ENCODE peak calls at places on chromosome 7, in nine cellular contexts. One of them, this sample, is unnamed.

GRCh38 chr7:3732395-3732794 is 431.3 kb downstream of the SDK1 start:
- DNase-seq in lower leg skin: no peak
- DNase-seq in AG09309: no peak
- DNase-seq in pancreas: no peak
- DNase-seq in A549: no peak
- DNase-seq in endodermal cell: no peak
- DNase-seq in adrenal gland: no peak
- DNase-seq in BE2C: no peak
- DNase-seq in LNCaP clone FGC: no peak
- DNase-seq in this sample: no peak

GRCh38 chr7:88490161-88490560 is 183.5 kb upstream of the STEAP4 start:
- DNase-seq in endodermal cell: no peak
- DNase-seq in LNCaP clone FGC: no peak
- DNase-seq in A549: no peak
- DNase-seq in adrenal gland: no peak
- DNase-seq in BE2C: no peak
- DNase-seq in pancreas: no peak
- DNase-seq in AG09309: no peak
- DNase-seq in lower leg skin: no peak
- DNase-seq in this sample: no peak

GRCh38 chr7:28942158-28942557 is 16.0 kb downstream of the TRIL start:
- DNase-seq in BE2C: no peak
- DNase-seq in endodermal cell: no peak
- DNase-seq in AG09309: no peak
- DNase-seq in A549: no peak
- DNase-seq in LNCaP clone FGC: no peak
- DNase-seq in pancreas: no peak
- DNase-seq in lower leg skin: no peak
- DNase-seq in adrenal gland: no peak
- DNase-seq in this sample: no peak

GRCh38 chr7:44377681-44378421 is 52.5 kb upstream of the CAMK2B start:
- DNase-seq in AG09309: no peak
- DNase-seq in lower leg skin: no peak
- DNase-seq in adrenal gland: no peak
- DNase-seq in BE2C: no peak
- DNase-seq in pancreas: no peak
- DNase-seq in LNCaP clone FGC: no peak
- DNase-seq in endodermal cell: peak
- DNase-seq in A549: no peak
- DNase-seq in this sample: no peak

GRCh38 chr7:155738652-155739537 is 73.4 kb downstream of the SHH start:
- DNase-seq in adrenal gland: peak
- DNase-seq in pancreas: peak
- DNase-seq in endodermal cell: peak
- DNase-seq in lower leg skin: peak
- DNase-seq in LNCaP clone FGC: peak
- DNase-seq in A549: peak
- DNase-seq in BE2C: peak
- DNase-seq in AG09309: peak
- DNase-seq in this sample: peak

GRCh38 chr7:119270045-119270464 is 1002.9 kb upstream of the KCND2 start:
- DNase-seq in lower leg skin: peak
- DNase-seq in A549: peak
- DNase-seq in endodermal cell: peak
- DNase-seq in AG09309: no peak
- DNase-seq in adrenal gland: peak
- DNase-seq in BE2C: peak
- DNase-seq in LNCaP clone FGC: peak
- DNase-seq in pancreas: peak
- DNase-seq in this sample: peak

GRCh38 chr7:102415685-102416225 is 17.6 kb upstream of the ORAI2 start:
- DNase-seq in BE2C: no peak
- DNase-seq in LNCaP clone FGC: peak
- DNase-seq in adrenal gland: peak
- DNase-seq in endodermal cell: no peak
- DNase-seq in lower leg skin: no peak
- DNase-seq in AG09309: no peak
- DNase-seq in A549: no peak
- DNase-seq in pancreas: no peak
- DNase-seq in this sample: no peak

GRCh38 chr7:126856691-126857291 is 395.9 kb downstream of the GRM8 start:
- DNase-seq in BE2C: no peak
- DNase-seq in adrenal gland: no peak
- DNase-seq in endodermal cell: no peak
- DNase-seq in AG09309: no peak
- DNase-seq in LNCaP clone FGC: no peak
- DNase-seq in lower leg skin: no peak
- DNase-seq in A549: no peak
- DNase-seq in pancreas: no peak
- DNase-seq in this sample: no peak

GRCh38 chr7:155358066-155358947 is 60.6 kb downstream of the INSIG1 start:
- DNase-seq in A549: no peak
- DNase-seq in LNCaP clone FGC: no peak
- DNase-seq in pancreas: no peak
- DNase-seq in endodermal cell: peak
- DNase-seq in lower leg skin: no peak
- DNase-seq in adrenal gland: no peak
- DNase-seq in AG09309: no peak
- DNase-seq in BE2C: peak
- DNase-seq in this sample: no peak

GRCh38 chr7:151456276-151456675 is 16.3 kb upstream of the CRYGN start:
- DNase-seq in lower leg skin: no peak
- DNase-seq in LNCaP clone FGC: no peak
- DNase-seq in BE2C: no peak
- DNase-seq in AG09309: no peak
- DNase-seq in endodermal cell: no peak
- DNase-seq in pancreas: no peak
- DNase-seq in adrenal gland: peak
- DNase-seq in A549: no peak
- DNase-seq in this sample: no peak

GRCh38 chr7:27972272-27972671 is 208.3 kb downstream of the JAZF1 start:
- DNase-seq in adrenal gland: no peak
- DNase-seq in lower leg skin: no peak
- DNase-seq in LNCaP clone FGC: no peak
- DNase-seq in AG09309: no peak
- DNase-seq in A549: no peak
- DNase-seq in BE2C: no peak
- DNase-seq in endodermal cell: no peak
- DNase-seq in pancreas: no peak
- DNase-seq in this sample: no peak

GRCh38 chr7:137668404-137668803 is 178.4 kb downstream of the DGKI start:
- DNase-seq in adrenal gland: no peak
- DNase-seq in BE2C: no peak
- DNase-seq in pancreas: no peak
- DNase-seq in A549: no peak
- DNase-seq in AG09309: no peak
- DNase-seq in endodermal cell: no peak
- DNase-seq in LNCaP clone FGC: no peak
- DNase-seq in lower leg skin: no peak
- DNase-seq in this sample: no peak

GRCh38 chr7:31004393-31004792 is 40.6 kb downstream of the GHRHR start:
- DNase-seq in A549: no peak
- DNase-seq in lower leg skin: no peak
- DNase-seq in BE2C: no peak
- DNase-seq in adrenal gland: no peak
- DNase-seq in endodermal cell: no peak
- DNase-seq in pancreas: no peak
- DNase-seq in LNCaP clone FGC: no peak
- DNase-seq in AG09309: no peak
- DNase-seq in this sample: no peak

GRCh38 chr7:47420117-47420780 is 161.7 kb downstream of the TNS3 start:
- DNase-seq in pancreas: no peak
- DNase-seq in lower leg skin: no peak
- DNase-seq in AG09309: no peak
- DNase-seq in endodermal cell: no peak
- DNase-seq in adrenal gland: peak
- DNase-seq in LNCaP clone FGC: no peak
- DNase-seq in BE2C: no peak
- DNase-seq in A549: no peak
- DNase-seq in this sample: no peak

GRCh38 chr7:111098011-111098925 is 7.3 kb downstream of the LRRN3 start:
- DNase-seq in endodermal cell: peak
- DNase-seq in BE2C: peak
- DNase-seq in LNCaP clone FGC: peak
- DNase-seq in AG09309: no peak
- DNase-seq in lower leg skin: no peak
- DNase-seq in A549: no peak
- DNase-seq in adrenal gland: peak
- DNase-seq in pancreas: no peak
- DNase-seq in this sample: peak

GRCh38 chr7:5455581-5456222 is 32.1 kb upstream of the TNRC18 start:
- DNase-seq in endodermal cell: no peak
- DNase-seq in adrenal gland: no peak
- DNase-seq in LNCaP clone FGC: no peak
- DNase-seq in lower leg skin: no peak
- DNase-seq in pancreas: no peak
- DNase-seq in A549: no peak
- DNase-seq in BE2C: no peak
- DNase-seq in AG09309: no peak
- DNase-seq in this sample: no peak

GRCh38 chr7:28296571-28297483 is 115.5 kb upstream of the CREB5 start:
- DNase-seq in endodermal cell: peak
- DNase-seq in AG09309: no peak
- DNase-seq in A549: peak
- DNase-seq in pancreas: no peak
- DNase-seq in LNCaP clone FGC: no peak
- DNase-seq in lower leg skin: no peak
- DNase-seq in adrenal gland: peak
- DNase-seq in BE2C: peak
- DNase-seq in this sample: peak

GRCh38 chr7:27764109-27764508 is 24.1 kb downstream of the TAX1BP1 start:
- DNase-seq in A549: no peak
- DNase-seq in LNCaP clone FGC: no peak
- DNase-seq in lower leg skin: no peak
- DNase-seq in BE2C: no peak
- DNase-seq in adrenal gland: no peak
- DNase-seq in pancreas: no peak
- DNase-seq in AG09309: no peak
- DNase-seq in endodermal cell: no peak
- DNase-seq in this sample: no peak

GRCh38 chr7:28102778-28103177 is 77.8 kb downstream of the JAZF1 start:
- DNase-seq in endodermal cell: no peak
- DNase-seq in A549: peak
- DNase-seq in lower leg skin: no peak
- DNase-seq in pancreas: no peak
- DNase-seq in adrenal gland: peak
- DNase-seq in LNCaP clone FGC: no peak
- DNase-seq in AG09309: no peak
- DNase-seq in BE2C: no peak
- DNase-seq in this sample: peak

DNA sequence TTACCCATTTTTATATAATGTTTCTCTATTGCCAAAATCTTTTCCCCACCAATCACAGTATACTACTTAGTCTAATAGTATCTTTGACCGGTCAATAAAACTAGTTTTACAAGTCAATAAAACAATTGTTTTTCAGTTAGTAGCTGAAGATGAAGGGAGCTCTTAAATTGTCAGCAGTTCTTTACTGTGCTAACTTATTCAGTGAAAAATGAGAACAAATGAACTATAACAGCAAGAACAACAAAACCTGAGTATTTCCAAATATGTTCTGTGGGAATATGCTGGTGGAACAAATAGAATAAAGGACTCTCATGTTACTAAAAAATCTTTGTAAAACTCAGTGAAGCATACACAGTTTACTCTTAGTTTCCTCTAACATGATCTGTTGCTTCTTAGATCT is 134.0 kb downstream of the SEMA3D start:
- DNase-seq in A549: no peak
- DNase-seq in pancreas: no peak
- DNase-seq in endodermal cell: no peak
- DNase-seq in AG09309: no peak
- DNase-seq in LNCaP clone FGC: no peak
- DNase-seq in BE2C: no peak
- DNase-seq in lower leg skin: no peak
- DNase-seq in adrenal gland: no peak
- DNase-seq in this sample: no peak
- H3K4me3 ChIP-seq in A549: no peak
- H3K4me3 ChIP-seq in pancreas: no peak
- H3K4me3 ChIP-seq in endodermal cell: no peak
- H3K4me3 ChIP-seq in AG09309: no peak
- H3K4me3 ChIP-seq in LNCaP clone FGC: no peak
- H3K4me3 ChIP-seq in BE2C: no peak
- H3K4me3 ChIP-seq in lower leg skin: no peak
- H3K4me3 ChIP-seq in adrenal gland: no peak
- H3K4me3 ChIP-seq in this sample: no peak

GRCh38 chr7:94039368-94040065 is 35.4 kb upstream of the BET1 start:
- DNase-seq in endodermal cell: no peak
- DNase-seq in LNCaP clone FGC: no peak
- DNase-seq in lower leg skin: no peak
- DNase-seq in BE2C: no peak
- DNase-seq in adrenal gland: no peak
- DNase-seq in AG09309: no peak
- DNase-seq in A549: no peak
- DNase-seq in pancreas: no peak
- DNase-seq in this sample: no peak
- TF ChIP-seq CTCF in endodermal cell: no peak
- TF ChIP-seq CTCF in LNCaP clone FGC: no peak
- TF ChIP-seq CTCF in lower leg skin: no peak
- TF ChIP-seq CTCF in BE2C: no peak
- TF ChIP-seq CTCF in adrenal gland: no peak
- TF ChIP-seq CTCF in AG09309: no peak
- TF ChIP-seq CTCF in A549: no peak
- TF ChIP-seq CTCF in pancreas: no peak
- TF ChIP-seq CTCF in this sample: no peak

DNA sequence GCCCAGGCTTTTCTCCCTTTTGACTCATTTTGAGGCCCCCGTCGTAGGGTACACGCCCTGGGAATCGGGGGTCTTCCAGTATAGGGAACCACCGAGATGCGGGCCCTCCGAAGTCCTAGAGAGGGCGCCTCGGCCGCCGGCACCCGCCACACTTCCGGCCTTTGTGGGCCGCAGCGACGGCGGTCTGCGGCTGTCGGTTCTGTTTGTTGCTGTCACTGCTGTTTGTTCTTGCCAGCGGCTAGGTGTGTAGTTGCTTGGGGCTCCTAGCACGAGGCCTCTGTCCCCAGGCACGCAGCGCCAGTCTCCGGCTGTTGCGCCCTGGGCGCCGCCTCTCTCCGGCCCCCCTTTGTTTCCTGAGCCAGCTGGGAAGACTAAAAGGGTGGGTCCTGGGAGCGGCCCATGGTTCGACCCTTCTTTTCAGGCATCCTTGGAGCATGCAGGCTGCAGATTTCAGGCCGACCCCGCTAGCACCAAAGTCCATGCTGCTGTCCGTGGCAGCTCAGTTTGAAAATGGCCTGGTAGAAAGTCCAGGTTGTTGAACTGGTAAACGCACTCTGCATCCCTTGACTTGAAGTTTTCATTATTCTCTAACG is 17.8 kb upstream of the ZKSCAN1 start:
- DNase-seq in lower leg skin: no peak
- DNase-seq in LNCaP clone FGC: no peak
- DNase-seq in pancreas: no peak
- DNase-seq in BE2C: peak
- DNase-seq in AG09309: no peak
- DNase-seq in A549: no peak
- DNase-seq in adrenal gland: no peak
- DNase-seq in endodermal cell: peak
- DNase-seq in this sample: peak
- H3K4me3 ChIP-seq in lower leg skin: no peak
- H3K4me3 ChIP-seq in LNCaP clone FGC: no peak
- H3K4me3 ChIP-seq in pancreas: no peak
- H3K4me3 ChIP-seq in BE2C: peak
- H3K4me3 ChIP-seq in AG09309: peak
- H3K4me3 ChIP-seq in A549: no peak
- H3K4me3 ChIP-seq in adrenal gland: peak
- H3K4me3 ChIP-seq in endodermal cell: no peak
- H3K4me3 ChIP-seq in this sample: peak

GRCh38 chr7:64599341-64599740 is 36.5 kb upstream of the ZNF680 start:
- DNase-seq in AG09309: no peak
- DNase-seq in lower leg skin: no peak
- DNase-seq in A549: no peak
- DNase-seq in pancreas: no peak
- DNase-seq in LNCaP clone FGC: no peak
- DNase-seq in BE2C: no peak
- DNase-seq in endodermal cell: no peak
- DNase-seq in adrenal gland: no peak
- DNase-seq in this sample: no peak
- TF ChIP-seq CTCF in AG09309: no peak
- TF ChIP-seq CTCF in lower leg skin: no peak
- TF ChIP-seq CTCF in A549: no peak
- TF ChIP-seq CTCF in pancreas: no peak
- TF ChIP-seq CTCF in LNCaP clone FGC: peak
- TF ChIP-seq CTCF in BE2C: no peak
- TF ChIP-seq CTCF in endodermal cell: no peak
- TF ChIP-seq CTCF in adrenal gland: no peak
- TF ChIP-seq CTCF in this sample: no peak

This sample was measured in testis.